ENCODE peak calls at places on chromosomes 2 and 18, in seven cellular contexts. D is AML-193; R is stimulated activated naive B cell treated with anti-CD40 and anti-IgM and Interleukin-4, amounts not matched to agents 10 μg/mL and 1 μg/mL and 100 μg/mL, for 72 hours; K is fibroblast of pulmonary artery; M is T follicular helper cell; U is ACHN; S is NCI-H345. X is an unnamed sample.

GRCh38 chr2:146544701-146545100 is 1300.1 kb upstream of the ACVR2A start:
- DNase-seq in D (no peak), R (no peak), K (no peak), M (no peak), U (no peak), S (no peak), X (no peak)

GRCh38 chr2:66833036-66833435 is 398.1 kb downstream of the MEIS1 start:
- DNase-seq in D (no peak), R (no peak), K (peak), M (no peak), U (no peak), S (no peak), X (no peak)

GRCh38 chr2:74546004-74546403 is 7.7 kb downstream of the LOXL3 start:
- DNase-seq in D (no peak), R (no peak), K (no peak), M (no peak), U (no peak), S (no peak), X (no peak)

GRCh38 chr2:101479328-101479727 is 4.4 kb upstream of the RFX8 start:
- DNase-seq in D (no peak), R (no peak), K (no peak), M (no peak), U (no peak), S (peak), X (no peak)

GRCh38 chr2:181741756-181742155 is 61.4 kb upstream of the NEUROD1 start:
- DNase-seq in D (no peak), R (no peak), K (no peak), M (no peak), U (no peak), S (no peak), X (peak)

GRCh38 chr2:177599072-177599688 is 206.6 kb downstream of the AGPS start:
- DNase-seq in D (no peak), R (no peak), K (no peak), M (no peak), U (no peak), S (no peak), X (no peak)

GRCh38 chr2:72815655-72816268 is 10.1 kb downstream of the EXOC6B start:
- DNase-seq in D (no peak), R (no peak), K (peak), M (no peak), U (no peak), S (no peak), X (no peak)

GRCh38 chr2:157055660-157056199 is 201.8 kb upstream of the GALNT5 start:
- DNase-seq in D (peak), R (no peak), K (peak), M (no peak), U (peak), S (peak), X (peak)

GRCh38 chr18:76134631-76135030 is 360.4 kb downstream of the ZNF516 start:
- DNase-seq in D (no peak), R (no peak), K (no peak), M (no peak), U (no peak), S (no peak), X (no peak)

GRCh38 chr2:142545036-142545435 is 332.4 kb upstream of the KYNU start:
- DNase-seq in D (no peak), R (no peak), K (no peak), M (no peak), U (no peak), S (no peak), X (no peak)

GRCh38 chr2:119536707-119537106 is 7.5 kb upstream of the CFAP221 start:
- DNase-seq in D (no peak), R (no peak), K (no peak), M (no peak), U (no peak), S (no peak), X (no peak)

GRCh38 chr18:68104036-68104435 is 587.5 kb upstream of the DSEL start:
- DNase-seq in D (no peak), R (no peak), K (peak), M (no peak), U (no peak), S (no peak), X (no peak)

GRCh38 chr2:98394595-98395153 is 48.4 kb downstream of the CNGA3 start:
- DNase-seq in D (no peak), R (no peak), K (peak), M (no peak), U (no peak), S (no peak), X (no peak)

GRCh38 chr2:168920504-168921157 is 19.5 kb downstream of the G6PC2 start:
- DNase-seq in D (peak), R (no peak), K (peak), M (no peak), U (peak), S (peak), X (peak)

GRCh38 chr2:42195559-42195958 is 26.4 kb downstream of the EML4 start:
- DNase-seq in D (no peak), R (no peak), K (peak), M (no peak), U (peak), S (no peak), X (peak)

GRCh38 chr2:239966848-239967136 is 58.4 kb downstream of the NDUFA10 start:
- DNase-seq in D (no peak), R (no peak), K (no peak), M (no peak), U (no peak), S (no peak), X (no peak)

GRCh38 chr18:45456076-45457066 is 158.9 kb upstream of the SLC14A2 start:
- DNase-seq in D (peak), R (peak), K (no peak), M (no peak), U (no peak), S (peak), X (no peak)

GRCh38 chr2:45469314-45470099 is 141.6 kb downstream of the SRBD1 start:
- DNase-seq in D (no peak), R (no peak), K (peak), M (no peak), U (no peak), S (peak), X (no peak)

GRCh38 chr2:47568164-47568861 is 165.4 kb downstream of the MSH2 start:
- DNase-seq in D (no peak), R (no peak), K (no peak), M (no peak), U (no peak), S (peak), X (no peak)

GRCh38 chr2:61537590-61538178 is 472 bp downstream of the XPO1 start:
- DNase-seq in D (no peak), R (no peak), K (no peak), M (no peak), U (no peak), S (no peak), X (no peak)

GRCh38 chr18:30487962-30488361 is 554.6 kb downstream of the DSC3 start:
- DNase-seq in D (no peak), R (no peak), K (no peak), M (no peak), U (peak), S (no peak), X (no peak)

GRCh38 chr2:198293281-198293680 is 488.9 kb downstream of the PLCL1 start:
- DNase-seq in D (no peak), R (no peak), K (no peak), M (no peak), U (no peak), S (no peak), X (no peak)

GRCh38 chr2:41933585-41934322 is 114.1 kb upstream of the PKDCC start:
- DNase-seq in D (no peak), R (no peak), K (peak), M (no peak), U (peak), S (no peak), X (no peak)

GRCh38 chr2:234951386-234952269 is at the start of gene SH3BP4:
- DNase-seq in D (no peak), R (peak), K (peak), M (no peak), U (peak), S (peak), X (peak)

GRCh38 chr2:73963385-73964120 is 21.2 kb upstream of the TET3 start:
- DNase-seq in D (no peak), R (no peak), K (no peak), M (no peak), U (no peak), S (no peak), X (no peak)

GRCh38 chr18:11719050-11719449 is 30.0 kb downstream of the GNAL start:
- DNase-seq in D (no peak), R (no peak), K (no peak), M (no peak), U (no peak), S (no peak), X (no peak)

GRCh38 chr2:158024288-158024898 is 77.3 kb upstream of the UPP2 start:
- DNase-seq in D (peak), R (peak), K (peak), M (peak), U (peak), S (peak), X (peak)

GRCh38 chr2:98805412-98806265 is 74.7 kb upstream of the MGAT4A start:
- DNase-seq in D (peak), R (no peak), K (peak), M (no peak), U (no peak), S (no peak), X (no peak)

GRCh38 chr2:191854385-191855372 is 7.8 kb upstream of the CAVIN2 start:
- DNase-seq in D (no peak), R (no peak), K (peak), M (no peak), U (peak), S (no peak), X (peak)

GRCh38 chr2:169963786-169964185 is 136.5 kb downstream of the UBR3 start:
- DNase-seq in D (no peak), R (no peak), K (peak), M (no peak), U (no peak), S (no peak), X (no peak)

GRCh38 chr18:56323673-56324072 is 314.7 kb downstream of the TXNL1 start:
- DNase-seq in D (no peak), R (no peak), K (no peak), M (no peak), U (no peak), S (no peak), X (no peak)

GRCh38 chr2:204452464-204453023 is 92.7 kb upstream of the PARD3B start:
- DNase-seq in D (no peak), R (no peak), K (peak), M (no peak), U (peak), S (peak), X (peak)

GRCh38 chr2:231674587-231675334 is 33.6 kb upstream of the PTMA start:
- DNase-seq in D (peak), R (peak), K (peak), M (peak), U (peak), S (peak), X (no peak)

GRCh38 chr18:26091047-26091630 is 726 bp upstream of the SS18 start:
- DNase-seq in D (peak), R (no peak), K (no peak), M (no peak), U (no peak), S (peak), X (peak)

GRCh38 chr2:168685619-168686453 is 116.6 kb upstream of the NOSTRIN start:
- DNase-seq in D (peak), R (no peak), K (peak), M (no peak), U (no peak), S (no peak), X (no peak)

GRCh38 chr18:40159141-40160017 is 1795.7 kb upstream of the PIK3C3 start:
- DNase-seq in D (peak), R (no peak), K (peak), M (no peak), U (peak), S (peak), X (peak)